ENCODE peak calls at places on chromosomes 1 and 21, in ten cellular contexts. D, F, I, B, R, W, Q, Z, J and U are unnamed samples.

GRCh38 chr1:164651378-164651951 is 92.5 kb downstream of the PBX1 start:
- DNase-seq in W (no peak), B (no peak), Z (no peak), Q (no peak), J (no peak), D (no peak), I (peak; percentile 33), R (no peak), F (no peak), U (no peak)

GRCh38 chr1:97500696-97501297 is 420.0 kb downstream of the DPYD start:
- DNase-seq in W (no peak), Q (no peak), F (no peak), B (no peak), R (no peak), I (peak; percentile 5), D (no peak), J (no peak), Z (no peak), U (no peak)

GRCh38 chr1:153916297-153916696 is 6.5 kb downstream of the GATAD2B start:
- DNase-seq in D (no peak), I (no peak), W (no peak), Z (no peak), B (no peak), R (no peak), J (no peak), Q (no peak), F (no peak), U (no peak)

GRCh38 chr1:57747818-57748217 is 324.0 kb upstream of the DAB1 start:
- DNase-seq in Q (no peak), I (no peak), B (no peak), J (no peak), Z (no peak), R (no peak), D (no peak), F (no peak), W (no peak), U (no peak)

GRCh38 chr1:26584022-26584485 is 54.5 kb downstream of the RPS6KA1 start:
- DNase-seq in J (no peak), D (no peak), W (no peak), Q (no peak), Z (no peak), I (peak; percentile 3), F (no peak), B (no peak), R (peak; percentile 41), U (peak; percentile 46)

GRCh38 chr1:23588749-23589505 is 29.6 kb upstream of the ID3 start:
- DNase-seq in B (no peak), Q (no peak), J (no peak), D (no peak), Z (no peak), W (no peak), R (no peak), F (no peak), I (no peak), U (no peak)

GRCh38 chr1:5734414-5734813 is 257.8 kb downstream of the NPHP4 start:
- DNase-seq in W (no peak), Q (no peak), F (no peak), J (peak; percentile 20), D (no peak), R (no peak), Z (no peak), I (no peak), B (no peak), U (no peak)

GRCh38 chr1:220291575-220291974 is 19.3 kb upstream of the RAB3GAP2 start:
- DNase-seq in J (no peak), W (no peak), I (no peak), Z (no peak), B (no peak), F (no peak), Q (no peak), D (no peak), R (no peak), U (no peak)

GRCh38 chr1:84772428-84772943 is 82.2 kb upstream of the SSX2IP start:
- DNase-seq in Z (peak; percentile 87), I (peak; percentile 67), B (peak; percentile 49), R (peak; percentile 84), W (peak; percentile 57), J (peak; percentile 79), Q (peak; percentile 75), F (peak; percentile 87), D (peak; percentile 60), U (peak; percentile 59)

GRCh38 chr21:43938751-43939442 is 73.2 kb upstream of the TRAPPC10 start:
- DNase-seq in J (peak; percentile 91), Z (peak; percentile 81), R (peak; percentile 94), B (peak; percentile 86), Q (no peak), I (peak; percentile 60), F (peak; percentile 94), W (peak; percentile 94), D (peak; percentile 86), U (peak; percentile 93)

GRCh38 chr1:212045981-212046380 is 10.4 kb downstream of the DTL start:
- DNase-seq in D (no peak), B (no peak), I (no peak), W (no peak), R (no peak), F (peak; percentile 44), J (no peak), Z (no peak), Q (no peak), U (no peak)

GRCh38 chr1:217275617-217276398 is 355.1 kb downstream of the GPATCH2 start:
- DNase-seq in Q (peak; percentile 40), I (no peak), B (no peak), R (no peak), Z (no peak), D (no peak), J (no peak), W (no peak), F (peak; percentile 12), U (no peak)

GRCh38 chr21:42398414-42399030 is 2.7 kb upstream of the TMPRSS3 start:
- DNase-seq in I (peak; percentile 53), D (no peak), B (no peak), Z (no peak), J (no peak), Q (no peak), F (no peak), W (no peak), R (no peak), U (no peak)

GRCh38 chr1:237206065-237206414 is 164.1 kb downstream of the RYR2 start:
- DNase-seq in W (no peak), J (no peak), B (no peak), Q (no peak), F (no peak), R (no peak), I (no peak), Z (no peak), D (no peak), U (no peak)